ENCODE peak calls at places on chromosome 21, in eight cellular contexts. B, E, P, Q, I, C, S and G are unnamed samples.

GRCh38 chr21:43306911-43307676 is 119.8 kb downstream of the SIK1 start:
- DNase-seq in B (no peak), E (peak; percentile 69), P (no peak), Q (peak; percentile 67), I (no peak), C (no peak), S (peak; percentile 91), G (peak; percentile 94)

GRCh38 chr21:16707274-16707673 is 805.6 kb upstream of the CXADR start:
- DNase-seq in B (no peak), E (no peak), P (no peak), Q (no peak), I (no peak), C (no peak), S (no peak), G (no peak)

GRCh38 chr21:41369105-41369914 is 7.5 kb downstream of the MX2 start:
- DNase-seq in B (no peak), E (no peak), P (no peak), Q (no peak), I (peak; percentile 57), C (no peak), S (no peak), G (peak; percentile 40)

GRCh38 chr21:27388835-27389234 is 421.9 kb upstream of the ADAMTS5 start:
- DNase-seq in B (no peak), E (no peak), P (no peak), Q (no peak), I (no peak), C (no peak), S (no peak), G (no peak)

GRCh38 chr21:32753818-32754610 is 17.5 kb downstream of the PAXBP1 start:
- DNase-seq in B (no peak), E (no peak), P (no peak), Q (no peak), I (no peak), C (no peak), S (no peak), G (no peak)

GRCh38 chr21:42400525-42400924 is 3.2 kb upstream of the UBASH3A start:
- DNase-seq in B (no peak), E (peak; percentile 24), P (no peak), Q (no peak), I (no peak), C (no peak), S (no peak), G (peak; percentile 50)

GRCh38 chr21:16667395-16667794 is 845.4 kb upstream of the CXADR start:
- DNase-seq in B (no peak), E (no peak), P (no peak), Q (no peak), I (no peak), C (no peak), S (no peak), G (no peak)

GRCh38 chr21:15034126-15034848 is 30.5 kb downstream of the NRIP1 start:
- DNase-seq in B (no peak), E (peak; percentile 70), P (no peak), Q (no peak), I (no peak), C (no peak), S (no peak), G (peak; percentile 69)

GRCh38 chr21:37917612-37918011 is 1.4 kb upstream of the KCNJ6 start:
- DNase-seq in B (peak; percentile 10), E (peak; percentile 57), P (no peak), Q (no peak), I (no peak), C (peak; percentile 49), S (no peak), G (no peak)

GRCh38 chr21:41816583-41817165 is 49.8 kb upstream of the RIPK4 start:
- DNase-seq in B (no peak), E (peak; percentile 59), P (no peak), Q (peak; percentile 27), I (peak; percentile 71), C (no peak), S (no peak), G (peak; percentile 41)

GRCh38 chr21:44988607-44989537 is 49.0 kb downstream of the SLX9 start:
- DNase-seq in B (no peak), E (no peak), P (no peak), Q (no peak), I (no peak), C (no peak), S (peak; percentile 52), G (no peak)

GRCh38 chr21:32207096-32207716 is 71.6 kb downstream of the MIS18A start:
- DNase-seq in B (no peak), E (no peak), P (no peak), Q (no peak), I (no peak), C (no peak), S (no peak), G (no peak)

GRCh38 chr21:31725202-31725840 is 6.6 kb downstream of the SCAF4 start:
- DNase-seq in B (no peak), E (no peak), P (no peak), Q (no peak), I (no peak), C (no peak), S (no peak), G (no peak)

GRCh38 chr21:29318354-29318753 is 19.6 kb downstream of the BACH1 start:
- DNase-seq in B (no peak), E (peak; percentile 25), P (no peak), Q (no peak), I (no peak), C (no peak), S (no peak), G (peak; percentile 16)

GRCh38 chr21:42565206-42565810 is 51.7 kb downstream of the SLC37A1 start:
- DNase-seq in B (no peak), E (no peak), P (no peak), Q (no peak), I (peak; percentile 18), C (no peak), S (peak; percentile 48), G (no peak)

GRCh38 chr21:44299085-44299457 is 782 bp upstream of the PFKL start:
- DNase-seq in B (no peak), E (no peak), P (no peak), Q (no peak), I (peak; percentile 40), C (no peak), S (no peak), G (peak; percentile 35)

GRCh38 chr21:31201548-31201947 is 142.5 kb downstream of the TIAM1 start:
- DNase-seq in B (no peak), E (no peak), P (no peak), Q (no peak), I (no peak), C (no peak), S (no peak), G (peak; percentile 49)

GRCh38 chr21:10639123-10639522 is 117.7 kb downstream of the TPTE start:
- DNase-seq in B (no peak), E (no peak), P (no peak), Q (no peak), I (no peak), C (no peak), S (peak; percentile 41), G (no peak)

GRCh38 chr21:15138475-15138874 is 73.7 kb upstream of the NRIP1 start:
- DNase-seq in B (no peak), E (no peak), P (no peak), Q (no peak), I (no peak), C (no peak), S (peak; percentile 68), G (no peak)

GRCh38 chr21:25283720-25284119 is 323.6 kb downstream of the MRPL39 start:
- DNase-seq in B (peak; percentile 7), E (peak; percentile 48), P (no peak), Q (no peak), I (no peak), C (no peak), S (no peak), G (peak; percentile 53)

GRCh38 chr21:45104560-45104959 is 30.2 kb downstream of the ADARB1 start:
- DNase-seq in B (no peak), E (no peak), P (no peak), Q (peak; percentile 50), I (no peak), C (no peak), S (no peak), G (peak; percentile 40)

GRCh38 chr21:44321846-44322450 is 17.2 kb downstream of the CFAP410 start:
- DNase-seq in B (no peak), E (no peak), P (no peak), Q (no peak), I (no peak), C (no peak), S (no peak), G (no peak)

GRCh38 chr21:33543505-33544129 is 779 bp downstream of the SON start:
- DNase-seq in B (no peak), E (no peak), P (no peak), Q (no peak), I (peak; percentile 81), C (no peak), S (peak; percentile 91), G (no peak)

GRCh38 chr21:41045534-41046268 is 122.3 kb upstream of the BACE2 start:
- DNase-seq in B (no peak), E (no peak), P (no peak), Q (peak; percentile 81), I (no peak), C (no peak), S (no peak), G (no peak)

GRCh38 chr21:38567577-38568360 is 69.5 kb upstream of the ERG start:
- DNase-seq in B (peak; percentile 4), E (peak; percentile 63), P (no peak), Q (no peak), I (no peak), C (peak; percentile 36), S (no peak), G (peak; percentile 53)

GRCh38 chr21:34612557-34612956 is 2.4 kb downstream of the RCAN1 start:
- DNase-seq in B (no peak), E (no peak), P (peak; percentile 25), Q (no peak), I (no peak), C (no peak), S (no peak), G (no peak)

GRCh38 chr21:16194851-16195251 is 465.1 kb downstream of the USP25 start:
- DNase-seq in B (no peak), E (peak; percentile 3), P (no peak), Q (no peak), I (no peak), C (no peak), S (no peak), G (no peak)

GRCh38 chr21:26849428-26850115 is 4.4 kb upstream of the ADAMTS1 start:
- DNase-seq in B (no peak), E (peak; percentile 73), P (no peak), Q (no peak), I (no peak), C (peak; percentile 69), S (no peak), G (peak; percentile 56)